ENCODE peak calls at places on chromosomes 7 and 10, in six cellular contexts. I is amniotic stem cell; C is GM19239; O is stimulated activated CD8-positive, alpha-beta memory T cell treated with anti-CD3 and anti-CD28 coated beads, Interleukin-12 subunit alpha, Interleukin-12 subunit beta, amount 100 ng/mL, for 4 hours; G is NCI-H2029; P is ELF-1. M is an unnamed sample.

GRCh38 chr7:64787295-64787694 is 6.9 kb upstream of the ZNF138 start:
- DNase-seq in O (no peak), P (no peak), G (no peak), I (no peak), C (no peak), M (no peak)

GRCh38 chr10:20901110-20901509 is 4.0 kb upstream of the NEBL start:
- DNase-seq in P (no peak), C (no peak), G (no peak), O (no peak), I (no peak), M (no peak)

GRCh38 chr7:18520450-18521235 is 25.1 kb downstream of the HDAC9 start:
- DNase-seq in O (no peak), P (no peak), I (no peak), C (no peak), G (no peak), M (no peak)

GRCh38 chr7:67470256-67470751 is 473.7 kb downstream of the TYW1 start:
- DNase-seq in I (no peak), G (no peak), P (peak; percentile 67), C (no peak), O (no peak), M (peak; percentile 68)

GRCh38 chr7:17147409-17147808 is 151.0 kb upstream of the AHR start:
- DNase-seq in G (no peak), P (no peak), C (no peak), O (no peak), I (no peak), M (no peak)

GRCh38 chr10:86979977-86980448 is 11.7 kb downstream of the ADIRF start:
- DNase-seq in G (no peak), O (no peak), P (no peak), C (no peak), I (no peak), M (no peak)

GRCh38 chr7:55554055-55554454 is 18.2 kb downstream of the VOPP1 start:
- DNase-seq in I (no peak), O (no peak), G (no peak), C (no peak), P (no peak), M (no peak)

GRCh38 chr10:43215758-43216455 is 51.0 kb downstream of the RASGEF1A start:
- DNase-seq in G (no peak), I (no peak), C (no peak), P (no peak), O (no peak), M (no peak)

GRCh38 chr10:37704566-37704965 is 152.8 kb downstream of the ZNF248 start:
- DNase-seq in I (no peak), P (no peak), G (no peak), C (no peak), O (no peak), M (peak; percentile 29)

GRCh38 chr7:4123823-4124222 is 558.3 kb upstream of the FOXK1 start:
- DNase-seq in O (no peak), I (no peak), P (no peak), C (no peak), G (no peak), M (peak; percentile 55)

GRCh38 chr10:86962136-86962980 is 4.0 kb downstream of the SNCG start:
- DNase-seq in O (no peak), G (no peak), I (no peak), P (no peak), C (no peak), M (no peak)

GRCh38 chr7:107913846-107914245 is 22.9 kb downstream of the DLD start:
- DNase-seq in P (no peak), C (no peak), I (no peak), O (no peak), G (no peak), M (no peak)

GRCh38 chr7:127831312-127832212 is 179.6 kb downstream of the SND1 start:
- DNase-seq in C (no peak), O (no peak), I (no peak), P (no peak), G (peak; percentile 76), M (no peak)

GRCh38 chr10:49518982-49519578 is 19.8 kb downstream of the ERCC6 start:
- DNase-seq in P (peak; percentile 64), C (peak; percentile 15), G (no peak), I (peak; percentile 26), O (no peak), M (no peak)

GRCh38 chr7:52249741-52250140 is 785.7 kb upstream of the POM121L12 start:
- DNase-seq in C (no peak), I (no peak), O (no peak), G (no peak), P (no peak), M (no peak)

GRCh38 chr7:98056580-98056979 is 50.1 kb upstream of the LMTK2 start:
- DNase-seq in I (no peak), O (no peak), P (no peak), G (no peak), C (no peak), M (no peak)

GRCh38 chr10:4829954-4830353 is 3.9 kb downstream of the AKR1E2 start:
- DNase-seq in C (no peak), P (no peak), O (no peak), G (no peak), I (no peak), M (no peak)

GRCh38 chr10:70094287-70094686 is 38.3 kb downstream of the AIFM2 start:
- DNase-seq in C (no peak), G (no peak), P (no peak), O (no peak), I (no peak), M (no peak)

GRCh38 chr10:80529604-80530003 is 8.1 kb upstream of the SH2D4B start:
- DNase-seq in I (no peak), G (no peak), P (no peak), C (no peak), O (no peak), M (no peak)

GRCh38 chr10:122477436-122477835 is 16.1 kb downstream of the HTRA1 start:
- DNase-seq in O (no peak), P (peak; percentile 44), I (no peak), C (no peak), G (no peak), M (no peak)

GRCh38 chr10:86292462-86293322 is 73.9 kb downstream of the GRID1 start:
- DNase-seq in G (no peak), I (no peak), C (no peak), P (no peak), O (no peak), M (peak; percentile 31)

GRCh38 chr7:48147078-48147591 is 24.1 kb upstream of the ABCA13 start:
- DNase-seq in G (no peak), P (peak; percentile 15), O (no peak), I (no peak), C (no peak), M (no peak)

GRCh38 chr7:157412021-157412443 is 75.2 kb downstream of the DNAJB6 start:
- DNase-seq in C (no peak), O (peak; percentile 19), P (no peak), G (no peak), I (peak; percentile 9), M (no peak)

GRCh38 chr7:118259115-118259514 is 34.6 kb downstream of the ANKRD7 start:
- DNase-seq in C (no peak), P (no peak), I (no peak), G (no peak), O (no peak), M (no peak)

GRCh38 chr10:127090135-127090534 is 106.3 kb downstream of the INSYN2A start:
- DNase-seq in O (no peak), C (no peak), I (no peak), P (peak; percentile 4), G (no peak), M (no peak)

M was measured in islet precursor cell.